ENCODE peak calls at places on chromosomes 11 and 22, in six cellular contexts. N is H1, W is SK-N-SH, Q is GM12878, Z is HepG2, S is K562. A is an unnamed sample.

GRCh38 chr11:101870510-101870909 is 44.3 kb upstream of the CEP126 start:
- DNase-seq in N (no peak), W (no peak), Q (no peak), Z (no peak), S (no peak), A (no peak)

GRCh38 chr11:33704240-33705002 is 3.8 kb upstream of the C11orf91 start:
- DNase-seq in N (no peak), W (no peak), Q (no peak), Z (no peak), S (peak; percentile 31), A (no peak)

GRCh38 chr11:35335226-35335625 is 84.1 kb downstream of the SLC1A2 start:
- DNase-seq in N (no peak), W (no peak), Q (no peak), Z (no peak), S (no peak), A (no peak)

GRCh38 chr11:11813288-11813962 is 28.3 kb upstream of the USP47 start:
- DNase-seq in N (no peak), W (no peak), Q (no peak), Z (peak; percentile 94), S (no peak), A (no peak)

GRCh38 chr11:78299000-78299712 is 110.4 kb downstream of the USP35 start:
- DNase-seq in N (no peak), W (no peak), Q (no peak), Z (no peak), S (no peak), A (no peak)

GRCh38 chr11:23585700-23586099 is 725.4 kb upstream of the CCDC179 start:
- DNase-seq in N (no peak), W (no peak), Q (no peak), Z (no peak), S (no peak), A (no peak)

GRCh38 chr11:4523666-4524065 is 21.3 kb upstream of the OR52M1 start:
- DNase-seq in N (no peak), W (no peak), Q (no peak), Z (no peak), S (no peak), A (no peak)

GRCh38 chr11:125402436-125402835 is 93.6 kb downstream of the FEZ1 start:
- DNase-seq in N (no peak), W (no peak), Q (no peak), Z (no peak), S (no peak), A (no peak)

GRCh38 chr22:32411388-32411787 is 659 bp downstream of the RTCB start:
- DNase-seq in N (no peak), W (peak; percentile 12), Q (no peak), Z (peak; percentile 27), S (no peak), A (no peak)

GRCh38 chr11:11842426-11843008 is 745 bp downstream of the USP47 start:
- DNase-seq in N (no peak), W (peak; percentile 54), Q (peak; percentile 45), Z (peak; percentile 75), S (peak; percentile 18), A (peak; percentile 86)

GRCh38 chr11:132785878-132786277 is 746.4 kb downstream of the OPCML start:
- DNase-seq in N (no peak), W (no peak), Q (no peak), Z (no peak), S (no peak), A (no peak)

GRCh38 chr11:44927174-44927661 is 23.5 kb downstream of the TP53I11 start:
- DNase-seq in N (peak; percentile 91), W (peak; percentile 82), Q (no peak), Z (peak; percentile 43), S (peak; percentile 82), A (no peak)

GRCh38 chr11:100563541-100564280 is 123.4 kb upstream of the ARHGAP42 start:
- DNase-seq in N (no peak), W (no peak), Q (no peak), Z (no peak), S (no peak), A (no peak)

GRCh38 chr22:47125603-47126002 is 363.2 kb downstream of the TBC1D22A start:
- DNase-seq in N (no peak), W (no peak), Q (no peak), Z (no peak), S (peak; percentile 52), A (no peak)

GRCh38 chr11:27902981-27903624 is 202.8 kb upstream of the BDNF start:
- DNase-seq in N (no peak), W (no peak), Q (no peak), Z (no peak), S (no peak), A (no peak)

GRCh38 chr11:69659591-69659990 is 15.6 kb downstream of the LTO1 start:
- DNase-seq in N (no peak), W (peak; percentile 22), Q (no peak), Z (no peak), S (no peak), A (no peak)

GRCh38 chr11:64331569-64332371 is 8.2 kb upstream of the CCDC88B start:
- DNase-seq in N (peak; percentile 76), W (peak; percentile 65), Q (peak; percentile 80), Z (peak; percentile 69), S (peak; percentile 73), A (peak; percentile 96)

GRCh38 chr11:40030867-40031266 is 1428.6 kb downstream of the LRRC4C start:
- DNase-seq in N (no peak), W (no peak), Q (no peak), Z (no peak), S (no peak), A (no peak)

GRCh38 chr11:88631497-88631896 is 294.0 kb upstream of the CTSC start:
- DNase-seq in N (no peak), W (no peak), Q (no peak), Z (no peak), S (no peak), A (no peak)

GRCh38 chr11:59011672-59012071 is 72.4 kb downstream of the GLYATL1 start:
- DNase-seq in N (peak; percentile 65), W (no peak), Q (no peak), Z (no peak), S (no peak), A (no peak)

GRCh38 chr11:1442163-1442562 is 44.4 kb downstream of the MOB2 start:
- DNase-seq in N (peak; percentile 82), W (peak; percentile 71), Q (no peak), Z (no peak), S (peak; percentile 53), A (no peak)

DNA sequence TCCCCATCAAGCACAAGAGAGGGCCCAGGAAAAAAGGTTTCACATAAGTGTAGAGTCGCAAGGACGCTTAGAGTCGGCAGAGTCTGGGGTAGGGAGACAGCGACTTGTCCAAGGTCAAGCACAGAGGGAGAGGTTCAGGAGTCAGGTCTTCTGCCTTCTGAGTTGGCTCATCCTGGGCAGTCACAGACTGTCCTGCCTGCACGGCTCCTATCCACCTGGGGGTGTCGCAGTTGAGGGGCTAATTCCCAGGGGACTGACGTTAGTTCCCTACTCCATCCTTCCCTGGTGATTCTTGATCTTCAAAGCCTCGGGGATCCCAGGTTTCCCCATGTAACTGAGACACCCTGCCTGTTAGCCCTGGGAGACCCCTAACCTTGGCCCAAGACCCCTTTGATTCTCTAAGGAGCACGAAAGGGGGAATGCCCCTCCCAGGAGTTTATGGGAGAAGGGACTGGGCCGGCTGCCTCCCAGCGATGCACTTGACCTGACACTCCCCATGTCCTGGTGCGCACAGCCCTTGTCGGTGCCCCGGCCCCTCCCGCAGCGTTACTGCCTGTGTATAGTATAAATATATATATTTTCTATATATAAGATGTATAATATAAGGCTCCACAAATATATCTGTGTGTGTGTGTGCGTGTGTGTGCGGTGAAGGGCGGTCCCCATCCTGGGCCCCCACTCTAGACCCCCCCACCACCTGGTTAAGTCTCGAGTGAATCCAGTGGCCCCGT is 14.7 kb upstream of the TAB1 start:
- DNase-seq in N (peak; percentile 83), W (peak; percentile 37), Q (no peak), Z (peak; percentile 35), S (peak; percentile 43), A (no peak)
- TF ChIP-seq CTCF in N (peak; percentile 88), W (peak; percentile 27), Q (peak; percentile 56), Z (peak; percentile 69), S (peak; percentile 65), A (no peak)

GRCh38 chr11:19921976-19922688 is 209.5 kb downstream of the NAV2 start:
- DNase-seq in N (no peak), W (no peak), Q (no peak), Z (no peak), S (no peak), A (no peak)

GRCh38 chr11:19920982-19921381 is 208.3 kb downstream of the NAV2 start:
- DNase-seq in N (no peak), W (no peak), Q (no peak), Z (no peak), S (no peak), A (no peak)

GRCh38 chr11:19917069-19917468 is 204.4 kb downstream of the NAV2 start:
- DNase-seq in N (no peak), W (no peak), Q (no peak), Z (no peak), S (no peak), A (no peak)

GRCh38 chr11:19918302-19919049 is 205.8 kb downstream of the NAV2 start:
- DNase-seq in N (no peak), W (no peak), Q (no peak), Z (no peak), S (no peak), A (no peak)

GRCh38 chr11:19919050-19919561 is 206.5 kb downstream of the NAV2 start:
- DNase-seq in N (no peak), W (no peak), Q (no peak), Z (no peak), S (no peak), A (no peak)
- TF ChIP-seq GABPA in N (no peak), W (no peak), Q (no peak), Z (no peak), S (no peak), A (no peak)

GRCh38 chr11:71999813-72000590 is 1.3 kb downstream of the IL18BP start:
- DNase-seq in N (no peak), W (no peak), Q (no peak), Z (no peak), S (peak; percentile 46), A (no peak)

GRCh38 chr11:71998061-71998460 is 648 bp upstream of the IL18BP start:
- DNase-seq in N (no peak), W (no peak), Q (no peak), Z (no peak), S (no peak), A (no peak)

GRCh38 chr11:72000591-72000867 is 1.8 kb downstream of the IL18BP start:
- DNase-seq in N (no peak), W (no peak), Q (no peak), Z (no peak), S (no peak), A (no peak)

GRCh38 chr11:71998649-71999310 is at the start of gene IL18BP:
- DNase-seq in N (no peak), W (no peak), Q (peak; percentile 44), Z (no peak), S (no peak), A (peak; percentile 61)

DNA sequence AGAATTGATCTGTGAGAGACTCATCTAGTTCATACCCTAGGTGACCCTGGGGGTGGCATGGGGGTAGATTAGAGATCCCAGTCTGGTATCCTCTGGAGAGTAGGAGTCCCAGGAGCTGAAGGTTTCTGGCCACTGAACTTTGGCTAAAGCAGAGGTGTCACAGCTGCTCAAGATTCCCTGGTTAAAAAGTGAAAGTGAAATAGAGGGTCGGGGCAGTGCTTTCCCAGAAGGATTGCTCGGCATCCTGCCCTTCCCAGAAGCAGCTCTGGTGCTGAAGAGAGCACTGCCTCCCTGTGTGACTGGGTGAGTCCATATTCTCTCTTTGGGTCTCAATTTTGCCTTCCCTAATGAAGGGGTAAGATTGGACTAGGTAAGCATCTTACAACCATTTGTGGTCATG is 651 bp downstream of the IL18BP start:
- DNase-seq in N (no peak), W (no peak), Q (no peak), Z (no peak), S (no peak), A (no peak)
- TF ChIP-seq POLR2AphosphoS5 in N (no peak), W (no peak), Q (no peak), Z (no peak), S (no peak), A (no peak)

GRCh38 chr11:46913484-46913883 is 4.9 kb downstream of the LRP4 start:
- DNase-seq in N (no peak), W (no peak), Q (no peak), Z (no peak), S (no peak), A (no peak)
- TF ChIP-seq CTCF in N (no peak), W (no peak), Q (no peak), Z (no peak), S (no peak), A (no peak)

A was measured in HL-60.